ENCODE peak calls at places on chromosomes 11 and 22, in five cellular contexts. One of them, this sample, is unnamed.

GRCh38 chr11:34214961-34215805 is 109.8 kb downstream of the NAT10 start:
- DNase-seq in KBM-7: no peak
- DNase-seq in NCI-H2029: no peak
- DNase-seq in stimulated activated CD4-positive, alpha-beta T cell treated with anti-CD3 and anti-CD28 coated beads, Interleukin-12 subunit alpha, Interleukin-12 subunit beta, amount 100 ng/mL, for 48 hours: peak
- DNase-seq in naive thymus-derived CD8-positive, alpha-beta T cell: no peak
- DNase-seq in this sample: no peak

GRCh38 chr11:65116370-65117205 is 913 bp downstream of the ZNHIT2 start:
- DNase-seq in KBM-7: no peak
- DNase-seq in NCI-H2029: peak
- DNase-seq in stimulated activated CD4-positive, alpha-beta T cell treated with anti-CD3 and anti-CD28 coated beads, Interleukin-12 subunit alpha, Interleukin-12 subunit beta, amount 100 ng/mL, for 48 hours: peak
- DNase-seq in naive thymus-derived CD8-positive, alpha-beta T cell: peak
- DNase-seq in this sample: no peak

GRCh38 chr11:64234840-64235379 is 526 bp downstream of the VEGFB start:
- DNase-seq in KBM-7: no peak
- DNase-seq in NCI-H2029: peak
- DNase-seq in stimulated activated CD4-positive, alpha-beta T cell treated with anti-CD3 and anti-CD28 coated beads, Interleukin-12 subunit alpha, Interleukin-12 subunit beta, amount 100 ng/mL, for 48 hours: no peak
- DNase-seq in naive thymus-derived CD8-positive, alpha-beta T cell: peak
- DNase-seq in this sample: no peak

GRCh38 chr11:12005061-12005460 is 3.4 kb downstream of the DKK3 start:
- DNase-seq in KBM-7: no peak
- DNase-seq in NCI-H2029: no peak
- DNase-seq in stimulated activated CD4-positive, alpha-beta T cell treated with anti-CD3 and anti-CD28 coated beads, Interleukin-12 subunit alpha, Interleukin-12 subunit beta, amount 100 ng/mL, for 48 hours: no peak
- DNase-seq in naive thymus-derived CD8-positive, alpha-beta T cell: no peak
- DNase-seq in this sample: no peak

GRCh38 chr11:69471329-69472052 is 10.0 kb upstream of the LINC01488 start:
- DNase-seq in KBM-7: no peak
- DNase-seq in NCI-H2029: no peak
- DNase-seq in stimulated activated CD4-positive, alpha-beta T cell treated with anti-CD3 and anti-CD28 coated beads, Interleukin-12 subunit alpha, Interleukin-12 subunit beta, amount 100 ng/mL, for 48 hours: no peak
- DNase-seq in naive thymus-derived CD8-positive, alpha-beta T cell: peak
- DNase-seq in this sample: no peak

GRCh38 chr22:27866136-27867091 is 52.6 kb downstream of the PITPNB start:
- DNase-seq in KBM-7: no peak
- DNase-seq in NCI-H2029: no peak
- DNase-seq in stimulated activated CD4-positive, alpha-beta T cell treated with anti-CD3 and anti-CD28 coated beads, Interleukin-12 subunit alpha, Interleukin-12 subunit beta, amount 100 ng/mL, for 48 hours: no peak
- DNase-seq in naive thymus-derived CD8-positive, alpha-beta T cell: no peak
- DNase-seq in this sample: no peak

GRCh38 chr11:58525037-58525614 is 17.2 kb upstream of the OR5B21 start:
- DNase-seq in KBM-7: peak
- DNase-seq in NCI-H2029: no peak
- DNase-seq in stimulated activated CD4-positive, alpha-beta T cell treated with anti-CD3 and anti-CD28 coated beads, Interleukin-12 subunit alpha, Interleukin-12 subunit beta, amount 100 ng/mL, for 48 hours: no peak
- DNase-seq in naive thymus-derived CD8-positive, alpha-beta T cell: peak
- DNase-seq in this sample: peak

GRCh38 chr22:37545703-37546435 is 14.4 kb upstream of the CDC42EP1 start:
- DNase-seq in KBM-7: no peak
- DNase-seq in NCI-H2029: no peak
- DNase-seq in stimulated activated CD4-positive, alpha-beta T cell treated with anti-CD3 and anti-CD28 coated beads, Interleukin-12 subunit alpha, Interleukin-12 subunit beta, amount 100 ng/mL, for 48 hours: no peak
- DNase-seq in naive thymus-derived CD8-positive, alpha-beta T cell: no peak
- DNase-seq in this sample: no peak

GRCh38 chr22:46010177-46010867 is 33.4 kb upstream of the WNT7B start:
- DNase-seq in KBM-7: no peak
- DNase-seq in NCI-H2029: no peak
- DNase-seq in stimulated activated CD4-positive, alpha-beta T cell treated with anti-CD3 and anti-CD28 coated beads, Interleukin-12 subunit alpha, Interleukin-12 subunit beta, amount 100 ng/mL, for 48 hours: no peak
- DNase-seq in naive thymus-derived CD8-positive, alpha-beta T cell: peak
- DNase-seq in this sample: no peak

GRCh38 chr11:118050208-118050891 is 26.5 kb upstream of the TMPRSS4 start:
- DNase-seq in KBM-7: no peak
- DNase-seq in NCI-H2029: no peak
- DNase-seq in stimulated activated CD4-positive, alpha-beta T cell treated with anti-CD3 and anti-CD28 coated beads, Interleukin-12 subunit alpha, Interleukin-12 subunit beta, amount 100 ng/mL, for 48 hours: no peak
- DNase-seq in naive thymus-derived CD8-positive, alpha-beta T cell: no peak
- DNase-seq in this sample: no peak

GRCh38 chr11:1109918-1110705 is 35.4 kb downstream of the MUC2 start:
- DNase-seq in KBM-7: no peak
- DNase-seq in NCI-H2029: no peak
- DNase-seq in stimulated activated CD4-positive, alpha-beta T cell treated with anti-CD3 and anti-CD28 coated beads, Interleukin-12 subunit alpha, Interleukin-12 subunit beta, amount 100 ng/mL, for 48 hours: no peak
- DNase-seq in naive thymus-derived CD8-positive, alpha-beta T cell: peak
- DNase-seq in this sample: no peak

GRCh38 chr11:75603791-75604736 is 42.0 kb downstream of the SERPINH1 start:
- DNase-seq in KBM-7: no peak
- DNase-seq in NCI-H2029: no peak
- DNase-seq in stimulated activated CD4-positive, alpha-beta T cell treated with anti-CD3 and anti-CD28 coated beads, Interleukin-12 subunit alpha, Interleukin-12 subunit beta, amount 100 ng/mL, for 48 hours: no peak
- DNase-seq in naive thymus-derived CD8-positive, alpha-beta T cell: no peak
- DNase-seq in this sample: no peak

GRCh38 chr11:130427049-130427388 is 1.4 kb downstream of the ADAMTS8 start:
- DNase-seq in KBM-7: no peak
- DNase-seq in NCI-H2029: no peak
- DNase-seq in stimulated activated CD4-positive, alpha-beta T cell treated with anti-CD3 and anti-CD28 coated beads, Interleukin-12 subunit alpha, Interleukin-12 subunit beta, amount 100 ng/mL, for 48 hours: no peak
- DNase-seq in naive thymus-derived CD8-positive, alpha-beta T cell: no peak
- DNase-seq in this sample: no peak

GRCh38 chr11:75193711-75194110 is 42.8 kb downstream of the SLCO2B1 start:
- DNase-seq in KBM-7: no peak
- DNase-seq in NCI-H2029: no peak
- DNase-seq in stimulated activated CD4-positive, alpha-beta T cell treated with anti-CD3 and anti-CD28 coated beads, Interleukin-12 subunit alpha, Interleukin-12 subunit beta, amount 100 ng/mL, for 48 hours: no peak
- DNase-seq in naive thymus-derived CD8-positive, alpha-beta T cell: no peak
- DNase-seq in this sample: no peak

GRCh38 chr22:41565403-41566054 is 4.7 kb downstream of the CSDC2 start:
- DNase-seq in KBM-7: peak
- DNase-seq in NCI-H2029: no peak
- DNase-seq in stimulated activated CD4-positive, alpha-beta T cell treated with anti-CD3 and anti-CD28 coated beads, Interleukin-12 subunit alpha, Interleukin-12 subunit beta, amount 100 ng/mL, for 48 hours: no peak
- DNase-seq in naive thymus-derived CD8-positive, alpha-beta T cell: no peak
- DNase-seq in this sample: no peak

GRCh38 chr11:84384637-84385227 is 1098.6 kb upstream of the CCDC90B start:
- DNase-seq in KBM-7: peak
- DNase-seq in NCI-H2029: no peak
- DNase-seq in stimulated activated CD4-positive, alpha-beta T cell treated with anti-CD3 and anti-CD28 coated beads, Interleukin-12 subunit alpha, Interleukin-12 subunit beta, amount 100 ng/mL, for 48 hours: peak
- DNase-seq in naive thymus-derived CD8-positive, alpha-beta T cell: no peak
- DNase-seq in this sample: peak

GRCh38 chr11:121936781-121937447 is 179.1 kb downstream of the BLID start:
- DNase-seq in KBM-7: no peak
- DNase-seq in NCI-H2029: no peak
- DNase-seq in stimulated activated CD4-positive, alpha-beta T cell treated with anti-CD3 and anti-CD28 coated beads, Interleukin-12 subunit alpha, Interleukin-12 subunit beta, amount 100 ng/mL, for 48 hours: no peak
- DNase-seq in naive thymus-derived CD8-positive, alpha-beta T cell: no peak
- DNase-seq in this sample: no peak

This sample was measured in KG1.